ENCODE peak calls at places on chromosomes 4 and X, in five cellular contexts. N is activated CD8-positive, alpha-beta memory T cell treated with anti-CD3 and anti-CD28 coated beads for 48 hours; U is putamen; V is fibroblast of lung; R is iPS-NIHi11. Q is an unnamed sample.

GRCh38 chr4:23873717-23874535 is 15.9 kb downstream of the PPARGC1A start:
- DNase-seq in N (no peak), U (no peak), V (no peak), R (no peak), Q (no peak)

GRCh38 chrX:413322-414201 is 26.9 kb upstream of the PPP2R3B start:
- DNase-seq in N (no peak), U (no peak), V (no peak), R (peak; percentile 50), Q (no peak)

GRCh38 chr4:55158957-55159356 is 33.6 kb upstream of the KDR start:
- DNase-seq in N (no peak), U (no peak), V (no peak), R (no peak), Q (no peak)

GRCh38 chr4:161320377-161320776 is 843.4 kb downstream of the FSTL5 start:
- DNase-seq in N (no peak), U (no peak), V (peak; percentile 4), R (peak; percentile 50), Q (no peak)

GRCh38 chr4:183335369-183335940 is 13.2 kb upstream of the CLDN24 start:
- DNase-seq in N (no peak), U (no peak), V (peak; percentile 83), R (no peak), Q (peak; percentile 76)

GRCh38 chr4:152590179-152591031 is 54.5 kb upstream of the FBXW7 start:
- DNase-seq in N (no peak), U (no peak), V (peak; percentile 99), R (no peak), Q (no peak)

GRCh38 chr4:104763554-104764210 is 269.0 kb upstream of the CXXC4 start:
- DNase-seq in N (no peak), U (no peak), V (no peak), R (no peak), Q (no peak)

GRCh38 chr4:71231753-71232420 is 106.9 kb upstream of the SLC4A4 start:
- DNase-seq in N (no peak), U (no peak), V (no peak), R (no peak), Q (no peak)

GRCh38 chrX:103533428-103534216 is 14.3 kb upstream of the RAB40A start:
- DNase-seq in N (peak; percentile 43), U (peak; percentile 63), V (peak; percentile 77), R (peak; percentile 29), Q (peak; percentile 48)

GRCh38 chr4:159504634-159505033 is 401.8 kb downstream of the RAPGEF2 start:
- DNase-seq in N (no peak), U (no peak), V (no peak), R (no peak), Q (no peak)